ENCODE peak calls at places on chromosome 11, in four cellular contexts. X is tibial nerve; Z is prostate gland; E is CD8-positive, alpha-beta memory T cell. V is an unnamed sample.

GRCh38 chr11:43819926-43820325 is 60.7 kb upstream of the ALKBH3 start:
- DNase-seq in X (no peak), Z (no peak), E (no peak), V (no peak)

GRCh38 chr11:125517116-125517804 is 21.2 kb upstream of the FEZ1 start:
- DNase-seq in X (no peak), Z (no peak), E (no peak), V (no peak)

GRCh38 chr11:36702330-36703054 is 104.5 kb upstream of the RAG2 start:
- DNase-seq in X (no peak), Z (peak), E (no peak), V (no peak)

GRCh38 chr11:17760102-17761029 is 25.8 kb downstream of the KCNC1 start:
- DNase-seq in X (no peak), Z (peak), E (no peak), V (no peak)

GRCh38 chr11:34744511-34744910 is 123.6 kb downstream of the EHF start:
- DNase-seq in X (no peak), Z (no peak), E (no peak), V (no peak)

GRCh38 chr11:115550291-115551059 is 46.3 kb upstream of the CADM1 start:
- DNase-seq in X (no peak), Z (no peak), E (no peak), V (no peak)

GRCh38 chr11:3104051-3104714 is 47.0 kb upstream of the CARS1 start:
- DNase-seq in X (no peak), Z (no peak), E (no peak), V (peak)

GRCh38 chr11:3340025-3340424 is 38.9 kb downstream of the ZNF195 start:
- DNase-seq in X (no peak), Z (no peak), E (no peak), V (no peak)

GRCh38 chr11:110858556-110858921 is 146.3 kb upstream of the ARHGAP20 start:
- DNase-seq in X (peak), Z (no peak), E (no peak), V (peak)

GRCh38 chr11:33660962-33661361 is 39.7 kb downstream of the C11orf91 start:
- DNase-seq in X (no peak), Z (no peak), E (no peak), V (no peak)

GRCh38 chr11:898540-899190 is 11.9 kb downstream of the CHID1 start:
- DNase-seq in X (no peak), Z (no peak), E (no peak), V (no peak)

GRCh38 chr11:12677131-12677530 is 2.9 kb downstream of the TEAD1 start:
- DNase-seq in X (no peak), Z (no peak), E (no peak), V (no peak)

DNA sequence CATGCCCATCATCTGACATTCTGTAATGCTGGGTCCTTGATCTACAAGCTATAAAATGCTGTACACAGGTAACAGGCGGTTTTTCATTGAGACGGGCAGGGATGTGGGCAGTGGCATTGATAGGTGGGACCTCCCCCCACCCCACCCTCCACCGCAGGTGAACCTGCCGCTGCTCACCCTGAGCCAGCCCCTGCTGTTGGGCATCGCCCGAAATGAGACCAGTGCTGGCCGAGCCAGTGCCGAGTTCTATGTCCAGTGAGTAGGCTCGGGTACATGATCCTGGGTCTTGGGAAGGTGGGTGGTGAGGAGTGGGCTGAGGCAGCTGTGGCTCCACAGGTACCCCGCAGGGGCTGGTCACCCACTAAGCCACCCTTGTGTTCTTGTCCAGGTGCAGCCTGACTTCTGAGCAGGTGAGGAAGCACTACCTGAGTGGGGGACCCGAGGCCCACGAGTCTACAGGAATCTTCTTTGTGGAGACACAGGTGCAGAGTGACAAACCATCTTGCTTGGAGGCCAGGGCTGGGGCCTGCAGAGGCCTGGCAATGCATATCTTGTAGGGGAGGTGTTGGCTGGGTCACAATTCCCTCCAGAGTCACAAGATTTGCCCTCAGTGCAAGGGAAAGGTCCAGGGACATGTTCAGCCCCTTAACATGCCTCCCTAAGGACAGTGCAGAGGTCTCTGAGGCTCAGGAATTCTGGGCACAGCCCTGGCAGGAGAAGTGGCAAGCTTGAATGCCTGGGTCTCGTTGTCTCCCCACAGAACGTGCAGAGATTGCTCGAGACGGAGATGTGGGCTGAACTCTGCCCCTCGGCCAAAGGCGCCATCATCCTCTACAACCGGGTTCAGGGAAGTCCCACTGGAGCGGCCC is 1.0 kb upstream of the DNAJC4 start:
- DNase-seq in X (no peak), Z (no peak), E (peak), V (no peak)
- H3K4me3 ChIP-seq in X (peak), Z (no peak), E (peak), V (peak)

GRCh38 chr11:61585115-61585514 is 4.2 kb upstream of the SYT7 start:
- DNase-seq in X (no peak), Z (no peak), E (no peak), V (no peak)

GRCh38 chr11:61589961-61590360 is 9.1 kb upstream of the SYT7 start:
- DNase-seq in X (no peak), Z (no peak), E (no peak), V (no peak)

GRCh38 chr11:61587951-61588695 is 7.2 kb upstream of the SYT7 start:
- DNase-seq in X (no peak), Z (peak), E (peak), V (no peak)

GRCh38 chr11:61587541-61587941 is 6.7 kb upstream of the SYT7 start:
- DNase-seq in X (no peak), Z (peak), E (peak), V (no peak)

DNA sequence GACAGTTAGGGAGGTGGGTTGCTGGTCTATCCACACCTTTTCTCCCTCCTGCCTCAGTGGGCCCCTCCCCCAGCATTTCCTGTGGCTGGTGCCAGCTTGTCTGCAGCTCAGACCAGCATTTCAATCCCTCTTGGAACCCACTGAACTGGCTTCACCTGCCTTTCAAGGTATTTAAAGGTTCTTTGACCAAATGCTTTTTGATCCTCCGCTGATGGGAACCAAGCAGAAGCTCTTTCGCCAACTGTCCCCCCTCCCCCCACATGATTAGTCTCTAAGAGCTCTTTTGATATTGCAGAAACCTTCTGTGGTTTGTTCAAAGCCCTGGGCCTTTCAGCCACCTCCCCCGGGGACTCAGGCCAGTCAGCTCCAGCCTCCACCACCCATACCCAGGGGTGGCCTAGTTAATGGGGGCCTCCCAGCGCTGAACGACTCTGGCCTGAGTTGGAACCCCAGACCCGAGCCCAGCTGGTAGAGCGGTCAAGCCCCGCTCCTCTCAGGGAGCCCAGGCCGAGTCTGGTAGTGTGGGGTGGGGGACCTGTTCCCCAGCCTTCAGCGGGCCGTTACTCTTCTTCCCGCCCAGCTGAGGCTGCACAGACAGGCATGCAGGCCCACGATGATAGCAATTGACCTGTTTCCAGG is 6.0 kb upstream of the SYT7 start:
- DNase-seq in X (no peak), Z (peak), E (no peak), V (no peak)
- H3K27ac ChIP-seq in X (no peak), Z (peak), E (no peak), V (peak)

GRCh38 chr11:70205766-70206165 is 2.7 kb downstream of the FADD start:
- DNase-seq in X (no peak), Z (no peak), E (no peak), V (no peak)

GRCh38 chr11:70204466-70204799 is 1.3 kb downstream of the FADD start:
- DNase-seq in X (no peak), Z (no peak), E (no peak), V (no peak)

GRCh38 chr11:70203749-70204465 is 811 bp downstream of the FADD start:
- DNase-seq in X (no peak), Z (peak), E (peak), V (peak)

GRCh38 chr11:70206226-70206785 is 3.2 kb downstream of the FADD start:
- DNase-seq in X (no peak), Z (no peak), E (no peak), V (no peak)

GRCh38 chr11:70205049-70205725 is 2.1 kb downstream of the FADD start:
- DNase-seq in X (no peak), Z (no peak), E (no peak), V (no peak)
- H3K4me3 ChIP-seq in X (no peak), Z (no peak), E (peak), V (no peak)

DNA sequence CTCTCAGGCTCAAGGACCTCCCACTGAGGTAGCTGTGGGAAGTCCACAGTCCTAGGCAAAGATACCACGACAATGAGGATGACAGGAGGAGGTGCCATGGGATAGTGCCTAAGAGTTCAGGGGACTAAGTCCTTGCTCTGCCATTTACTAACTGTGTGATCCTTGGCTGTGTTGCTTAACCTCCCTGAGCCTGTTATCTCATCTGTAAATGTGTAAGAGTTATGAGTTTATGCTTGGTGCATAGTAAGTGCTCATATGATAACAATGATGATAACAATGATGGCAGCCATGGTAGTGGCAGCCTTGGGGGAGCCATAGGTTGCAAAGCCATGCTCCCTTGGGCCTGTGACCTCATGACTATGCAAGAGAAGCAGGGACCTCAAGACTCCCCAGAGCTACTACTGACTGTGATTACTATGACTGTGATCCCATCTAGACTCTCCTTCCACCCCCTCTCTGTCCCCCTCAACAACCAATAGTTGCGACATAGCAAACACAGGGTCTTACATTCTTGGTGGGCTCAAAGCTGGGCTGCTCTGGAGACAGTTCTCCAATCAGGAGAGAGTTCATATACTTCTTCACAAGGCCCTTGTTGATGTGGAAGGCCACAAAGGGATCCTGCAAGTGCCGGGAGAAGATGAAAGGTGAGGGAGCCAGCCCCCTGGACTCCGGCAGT is 3.9 kb downstream of the FADS1 start:
- DNase-seq in X (no peak), Z (no peak), E (no peak), V (no peak)
- H3K27ac ChIP-seq in X (no peak), Z (no peak), E (no peak), V (no peak)

GRCh38 chr11:95153857-95154246 is 64.2 kb downstream of the ENDOD1 start:
- DNase-seq in X (no peak), Z (no peak), E (no peak), V (no peak)

GRCh38 chr11:95154514-95154913 is 64.9 kb downstream of the ENDOD1 start:
- DNase-seq in X (no peak), Z (peak), E (peak), V (no peak)

GRCh38 chr11:95155385-95155784 is 65.7 kb downstream of the ENDOD1 start:
- DNase-seq in X (no peak), Z (no peak), E (no peak), V (no peak)

GRCh38 chr11:95150977-95151684 is 61.5 kb downstream of the ENDOD1 start:
- DNase-seq in X (peak), Z (peak), E (peak), V (peak)

GRCh38 chr11:95152878-95153856 is 63.5 kb downstream of the ENDOD1 start:
- DNase-seq in X (no peak), Z (no peak), E (no peak), V (no peak)
- H3K4me3 ChIP-seq in X (peak), Z (no peak), E (peak), V (no peak)

GRCh38 chr11:122661182-122661945 is 5.8 kb downstream of the UBASH3B start:
- DNase-seq in X (no peak), Z (no peak), E (no peak), V (no peak)
- H3K27ac ChIP-seq in X (no peak), Z (no peak), E (no peak), V (no peak)

DNA sequence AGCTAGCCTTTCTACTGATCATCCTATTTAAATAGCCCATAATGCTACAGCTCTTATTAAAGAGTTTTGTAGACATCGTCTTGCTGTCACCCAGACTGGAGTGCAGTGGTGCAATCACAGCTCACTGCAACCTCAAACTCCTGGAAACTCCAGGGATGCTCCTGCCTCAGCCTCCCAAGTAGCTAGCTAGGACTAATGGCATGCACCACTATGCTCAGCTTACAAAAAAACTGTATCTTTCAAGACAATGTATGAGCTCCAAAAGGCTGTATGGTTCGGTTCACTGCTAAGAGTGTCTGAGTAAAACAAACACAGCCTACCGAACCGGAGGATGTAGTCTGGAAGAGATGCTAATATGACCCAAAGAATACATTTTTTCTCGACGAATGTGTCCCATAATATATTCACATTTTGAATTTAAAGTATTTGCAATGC is 2.6 kb downstream of the TAF1D start:
- DNase-seq in X (no peak), Z (no peak), E (no peak), V (no peak)
- H3K4me3 ChIP-seq in X (no peak), Z (peak), E (peak), V (no peak)

V was measured in right atrium auricular region.